ENCODE peak calls at places on chromosomes 4 and X, in seven cellular contexts. Q, I, T, V, L, D and P are unnamed samples.

GRCh38 chr4:119050501-119051090 is 85.0 kb upstream of the MYOZ2 start:
- DNase-seq in Q (no peak), I (peak), T (no peak), V (no peak), L (no peak), D (no peak), P (no peak)

GRCh38 chr4:8655411-8656184 is 63.0 kb downstream of the CPZ start:
- DNase-seq in Q (no peak), I (no peak), T (no peak), V (no peak), L (no peak), D (no peak), P (no peak)

GRCh38 chrX:116009871-116010710 is 160.5 kb upstream of the AGTR2 start:
- DNase-seq in Q (no peak), I (no peak), T (no peak), V (no peak), L (peak), D (no peak), P (no peak)

GRCh38 chrX:101602077-101602476 is 15.7 kb downstream of the ARMCX6 start:
- DNase-seq in Q (no peak), I (peak), T (no peak), V (no peak), L (no peak), D (no peak), P (no peak)

GRCh38 chr4:74970577-74970976 is 37.7 kb downstream of the PARM1 start:
- DNase-seq in Q (no peak), I (no peak), T (no peak), V (no peak), L (no peak), D (no peak), P (no peak)

GRCh38 chrX:151098996-151099395 is 77.4 kb upstream of the GPR50 start:
- DNase-seq in Q (peak), I (no peak), T (no peak), V (no peak), L (no peak), D (no peak), P (no peak)

GRCh38 chrX:129318375-129318774 is 204.9 kb downstream of the SMARCA1 start:
- DNase-seq in Q (peak), I (peak), T (no peak), V (no peak), L (no peak), D (peak), P (no peak)

GRCh38 chrX:54747713-54748393 is 50.2 kb downstream of the ITIH6 start:
- DNase-seq in Q (no peak), I (no peak), T (no peak), V (no peak), L (no peak), D (no peak), P (no peak)

GRCh38 chr4:8019396-8020365 is 80.0 kb upstream of the AFAP1 start:
- DNase-seq in Q (no peak), I (no peak), T (no peak), V (no peak), L (no peak), D (no peak), P (no peak)

GRCh38 chr4:156169011-156169410 is 215.3 kb upstream of the CTSO start:
- DNase-seq in Q (no peak), I (peak), T (peak), V (no peak), L (no peak), D (no peak), P (no peak)

GRCh38 chr4:158268553-158268952 is 58.3 kb downstream of the TMEM144 start:
- DNase-seq in Q (no peak), I (no peak), T (no peak), V (no peak), L (no peak), D (no peak), P (no peak)

GRCh38 chr4:155629183-155629825 is 37.3 kb upstream of the GUCY1A1 start:
- DNase-seq in Q (no peak), I (peak), T (no peak), V (no peak), L (no peak), D (no peak), P (no peak)

GRCh38 chr4:94352996-94353395 is 10.4 kb upstream of the HPGDS start:
- DNase-seq in Q (no peak), I (no peak), T (no peak), V (no peak), L (no peak), D (no peak), P (no peak)

GRCh38 chr4:54155936-54156335 is 56.0 kb downstream of the GSX2 start:
- DNase-seq in Q (no peak), I (no peak), T (no peak), V (no peak), L (no peak), D (no peak), P (no peak)

GRCh38 chr4:146654976-146655761 is 16.5 kb downstream of the POU4F2 start:
- DNase-seq in Q (no peak), I (peak), T (peak), V (no peak), L (no peak), D (no peak), P (no peak)

GRCh38 chr4:94486372-94486801 is 34.6 kb downstream of the PDLIM5 start:
- DNase-seq in Q (no peak), I (peak), T (no peak), V (no peak), L (no peak), D (no peak), P (no peak)

GRCh38 chrX:129779747-129780146 is at the start of gene SASH3:
- DNase-seq in Q (no peak), I (no peak), T (no peak), V (no peak), L (peak), D (no peak), P (peak)

GRCh38 chrX:16970977-16971376 is 24.5 kb downstream of the REPS2 start:
- DNase-seq in Q (no peak), I (peak), T (no peak), V (no peak), L (no peak), D (no peak), P (no peak)

DNA sequence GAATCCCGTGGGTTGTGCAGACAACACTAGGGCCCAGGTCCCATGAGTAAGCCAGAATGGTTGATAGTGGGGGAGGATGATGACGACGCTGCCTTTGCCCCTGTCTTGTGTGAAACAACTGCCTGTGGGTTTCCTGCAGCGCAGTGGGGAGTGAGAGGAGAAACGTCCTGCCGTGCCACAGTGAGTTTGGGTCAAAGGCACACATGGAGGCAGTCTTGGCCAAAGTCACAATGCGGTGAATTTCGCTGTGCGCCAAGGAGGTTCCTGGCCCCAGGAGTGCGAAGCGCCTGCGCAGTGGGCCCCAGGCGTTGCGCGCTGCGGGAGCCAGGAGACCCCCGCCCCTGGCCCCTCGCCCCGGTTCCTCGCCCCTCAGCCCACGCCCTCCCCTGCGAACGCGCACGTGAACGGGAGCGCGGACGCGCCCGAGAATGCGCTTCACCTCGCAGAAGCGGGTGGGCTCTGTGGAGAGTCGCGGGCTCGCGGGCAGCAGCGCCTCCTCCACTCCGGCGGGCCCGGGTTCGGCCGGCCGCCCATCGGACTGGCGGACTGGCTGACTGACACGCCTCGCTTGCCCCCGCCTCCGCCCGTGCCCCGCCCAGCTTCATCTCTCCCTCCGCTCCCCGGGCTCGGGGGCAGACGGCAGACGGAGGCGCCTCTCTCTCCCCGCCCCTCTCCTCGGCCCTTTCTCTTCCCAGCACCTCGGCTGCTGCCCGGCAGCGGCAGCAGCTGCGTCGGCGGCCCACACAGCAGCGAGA is at the start of gene NUDT10:
- DNase-seq in Q (no peak), I (peak), T (peak), V (peak), L (peak), D (no peak), P (no peak)
- TF ChIP-seq POLR2A in Q (no peak), I (no peak), T (peak), V (no peak), L (no peak), D (peak), P (no peak)

DNA sequence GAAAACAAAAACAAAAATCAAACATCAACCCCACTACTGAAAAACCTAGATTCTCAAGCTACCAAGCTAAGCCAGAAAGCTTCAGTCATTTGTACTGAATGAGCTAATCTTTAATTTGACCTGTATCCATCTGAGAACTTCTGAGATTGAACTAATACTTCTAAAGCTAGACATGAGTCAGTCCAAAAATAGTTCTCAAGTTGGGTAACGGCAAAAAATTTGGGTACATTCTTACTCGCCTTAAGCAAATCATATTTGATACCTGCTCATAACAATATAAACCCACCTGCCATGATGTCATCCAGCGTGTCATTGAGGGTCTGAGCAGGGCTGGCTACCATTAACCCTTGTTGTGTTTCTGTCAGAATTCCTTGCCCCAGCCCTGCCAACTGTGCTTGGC is 69.7 kb upstream of the COX18 start:
- DNase-seq in Q (no peak), I (no peak), T (no peak), V (no peak), L (no peak), D (no peak), P (no peak)
- H3K27ac ChIP-seq in Q (no peak), I (no peak), T (no peak), V (no peak), L (no peak), D (no peak), P (no peak)

DNA sequence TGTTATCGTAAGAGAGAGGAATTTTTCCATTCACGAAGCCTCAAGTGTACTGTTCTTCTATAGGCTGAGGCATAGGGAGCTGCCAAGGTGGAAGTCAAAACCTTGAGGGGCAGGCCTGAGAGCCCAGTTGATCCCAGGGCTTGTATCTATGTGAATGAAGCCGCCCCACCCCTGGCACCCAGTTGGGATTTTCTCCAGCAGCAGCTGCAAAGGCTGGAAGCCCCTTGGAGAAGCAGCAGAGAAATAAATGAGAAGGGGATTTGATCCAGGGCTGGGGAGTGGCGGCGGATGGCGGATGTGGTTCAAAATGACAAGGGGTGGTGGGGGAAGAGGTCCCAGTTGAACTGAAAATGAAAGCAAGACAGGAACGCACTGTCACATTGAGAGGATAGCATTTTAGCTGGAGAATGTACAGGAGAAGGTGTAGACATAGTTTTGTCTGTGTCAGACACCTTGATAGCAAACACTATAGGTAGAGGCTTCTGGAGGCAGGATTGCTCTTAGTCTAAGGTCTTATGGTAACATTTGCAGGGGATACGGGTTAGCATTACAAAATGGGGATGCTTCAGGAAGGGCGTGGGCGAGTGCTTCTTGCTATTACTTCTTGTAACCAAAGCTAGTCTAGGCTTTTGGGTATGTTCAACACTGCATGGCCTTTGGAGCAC is 32.6 kb downstream of the DOCK11 start:
- DNase-seq in Q (no peak), I (no peak), T (no peak), V (no peak), L (no peak), D (no peak), P (no peak)
- TF ChIP-seq POLR2A in Q (no peak), I (no peak), T (no peak), V (no peak), L (no peak), D (no peak), P (no peak)

GRCh38 chrX:56785442-56785841 is 56.4 kb downstream of the NBDY start:
- DNase-seq in Q (no peak), I (no peak), T (no peak), V (peak), L (peak), D (no peak), P (no peak)

GRCh38 chrX:56784666-56785065 is 55.6 kb downstream of the NBDY start:
- DNase-seq in Q (no peak), I (no peak), T (no peak), V (peak), L (peak), D (no peak), P (no peak)

GRCh38 chrX:56782791-56783449 is 53.9 kb downstream of the NBDY start:
- DNase-seq in Q (no peak), I (no peak), T (no peak), V (peak), L (peak), D (no peak), P (no peak)

GRCh38 chrX:56783450-56783831 is 54.4 kb downstream of the NBDY start:
- DNase-seq in Q (peak), I (peak), T (no peak), V (peak), L (peak), D (no peak), P (no peak)

DNA sequence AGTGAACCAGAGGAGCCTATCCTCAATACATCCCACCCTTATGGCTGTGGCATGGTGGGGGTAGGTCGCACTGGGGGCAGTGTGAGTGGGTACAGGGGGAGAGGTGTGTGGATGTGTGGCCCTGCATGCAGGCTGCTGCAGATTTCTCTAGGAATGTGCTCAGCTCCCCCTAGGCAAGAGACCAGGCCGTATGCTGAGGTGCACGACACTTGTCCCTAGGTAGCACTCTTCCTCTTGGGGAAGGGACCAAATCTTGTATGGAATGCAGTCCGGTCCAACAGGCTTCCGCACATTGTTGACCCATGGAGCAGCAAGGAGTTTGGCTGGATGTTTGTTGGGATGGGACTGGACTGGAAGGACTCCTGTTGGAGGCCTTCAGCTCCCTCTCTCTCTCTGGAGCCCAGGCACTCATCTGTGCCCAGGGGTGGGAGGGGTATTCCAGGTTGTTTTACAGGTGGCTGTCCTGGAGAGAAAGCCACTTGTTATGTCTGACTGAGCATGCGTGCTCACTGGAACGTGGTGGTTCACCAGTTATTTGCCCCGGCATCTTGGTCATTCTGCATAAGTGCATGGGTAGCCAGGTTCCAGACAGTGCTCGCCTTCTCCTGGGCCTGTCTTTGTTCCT is 55.1 kb downstream of the NBDY start:
- DNase-seq in Q (no peak), I (no peak), T (no peak), V (peak), L (peak), D (no peak), P (no peak)
- H3K27ac ChIP-seq in Q (no peak), I (no peak), T (no peak), V (no peak), L (no peak), D (no peak), P (no peak)